ENCODE peak calls at places on chromosomes 7 and 10, in seven cellular contexts. C is dorsolateral prefrontal cortex; N is astrocyte; B is neural crest cell; H is endothelial cell of umbilical vein; Y is GM04504; S is stimulated activated CD8-positive, alpha-beta memory T cell treated with anti-CD3 and anti-CD28 coated beads, Interleukin-15, amount 100 ng/mL, for 24 hours. V is an unnamed sample.
A peak's percentile ranks its signal among the peaks of the same experiment; 100 is the strongest.

GRCh38 chr7:131302876-131303707 is 24.6 kb upstream of the MKLN1 start:
- DNase-seq in C (peak; percentile 42), N (no peak), B (no peak), H (peak; percentile 33), Y (no peak), S (no peak), V (no peak)

GRCh38 chr7:99375070-99375807 is 709 bp downstream of the ARPC1B start:
- DNase-seq in C (peak; percentile 47), N (peak; percentile 36), B (peak; percentile 30), H (peak; percentile 72), Y (peak; percentile 52), S (peak; percentile 42), V (peak; percentile 7)

GRCh38 chr7:155300641-155301452 is 3.2 kb downstream of the INSIG1 start:
- DNase-seq in C (no peak), N (no peak), B (no peak), H (no peak), Y (no peak), S (no peak), V (no peak)

GRCh38 chr7:95331004-95331337 is 6.6 kb upstream of the PON1 start:
- DNase-seq in C (no peak), N (no peak), B (no peak), H (no peak), Y (no peak), S (no peak), V (no peak)

GRCh38 chr10:89347706-89348457 is 20.1 kb downstream of the IFIT3 start:
- DNase-seq in C (no peak), N (no peak), B (no peak), H (peak; percentile 75), Y (no peak), S (no peak), V (no peak)

GRCh38 chr7:44257618-44258422 is 57.0 kb downstream of the YKT6 start:
- DNase-seq in C (peak; percentile 84), N (peak; percentile 84), B (peak; percentile 60), H (peak; percentile 89), Y (peak; percentile 76), S (peak; percentile 37), V (no peak)

GRCh38 chr10:107095125-107095524 is 69.4 kb downstream of the SORCS1 start:
- DNase-seq in C (no peak), N (no peak), B (no peak), H (no peak), Y (no peak), S (no peak), V (no peak)

GRCh38 chr10:66833861-66834260 is 92.0 kb upstream of the LRRTM3 start:
- DNase-seq in C (no peak), N (no peak), B (no peak), H (no peak), Y (no peak), S (no peak), V (no peak)

GRCh38 chr7:18997477-18998130 is 119.8 kb downstream of the TWIST1 start:
- DNase-seq in C (no peak), N (no peak), B (no peak), H (no peak), Y (no peak), S (no peak), V (no peak)

GRCh38 chr10:28217848-28218247 is 85.0 kb downstream of the MPP7 start:
- DNase-seq in C (no peak), N (peak; percentile 97), B (no peak), H (no peak), Y (peak; percentile 74), S (no peak), V (no peak)

GRCh38 chr10:110209399-110209925 is 2.1 kb downstream of the MXI1 start:
- DNase-seq in C (peak; percentile 64), N (peak; percentile 52), B (peak; percentile 59), H (peak; percentile 54), Y (no peak), S (no peak), V (peak; percentile 75)

GRCh38 chr7:33961948-33962347 is 56.6 kb downstream of the BMPER start:
- DNase-seq in C (no peak), N (no peak), B (no peak), H (no peak), Y (peak; percentile 49), S (no peak), V (no peak)

GRCh38 chr7:128191136-128191844 is 49.8 kb upstream of the LEP start:
- DNase-seq in C (no peak), N (no peak), B (no peak), H (no peak), Y (no peak), S (no peak), V (no peak)

GRCh38 chr7:153567426-153567825 is 484.8 kb upstream of the DPP6 start:
- DNase-seq in C (no peak), N (no peak), B (no peak), H (no peak), Y (no peak), S (no peak), V (no peak)

GRCh38 chr7:135320277-135320676 is 86.6 kb downstream of the STRA8 start:
- DNase-seq in C (peak; percentile 59), N (peak; percentile 83), B (no peak), H (peak; percentile 97), Y (peak; percentile 43), S (no peak), V (peak; percentile 52)

GRCh38 chr7:22452142-22452763 is 47.7 kb downstream of the STEAP1B start:
- DNase-seq in C (peak; percentile 65), N (peak; percentile 12), B (peak; percentile 70), H (peak; percentile 51), Y (no peak), S (no peak), V (peak; percentile 30)

GRCh38 chr10:132175907-132176581 is 10.7 kb upstream of the DPYSL4 start:
- DNase-seq in C (peak; percentile 82), N (no peak), B (peak; percentile 16), H (peak; percentile 30), Y (no peak), S (no peak), V (peak; percentile 78)

GRCh38 chr10:122232781-122233180 is 38.3 kb upstream of the BTBD16 start:
- DNase-seq in C (no peak), N (peak; percentile 27), B (no peak), H (no peak), Y (no peak), S (no peak), V (no peak)

GRCh38 chr10:32253300-32253699 is 93.7 kb downstream of the EPC1 start:
- DNase-seq in C (no peak), N (no peak), B (no peak), H (no peak), Y (no peak), S (no peak), V (no peak)

GRCh38 chr7:146214842-146215241 is 98.2 kb downstream of the CNTNAP2 start:
- DNase-seq in C (no peak), N (no peak), B (no peak), H (no peak), Y (no peak), S (no peak), V (no peak)

GRCh38 chr10:69217119-69217754 is 2.9 kb upstream of the HKDC1 start:
- DNase-seq in C (no peak), N (peak; percentile 93), B (no peak), H (peak; percentile 74), Y (peak; percentile 66), S (no peak), V (no peak)

GRCh38 chr10:25966846-25967245 is 32.8 kb downstream of the MYO3A start:
- DNase-seq in C (no peak), N (peak; percentile 28), B (no peak), H (no peak), Y (no peak), S (no peak), V (no peak)

GRCh38 chr10:71371750-71372166 is 25.0 kb upstream of the CDH23 start:
- DNase-seq in C (no peak), N (no peak), B (no peak), H (no peak), Y (no peak), S (no peak), V (no peak)

V was measured in substantia nigra.